ENCODE peak calls at places on chromosomes 12 and 14, in nine cellular contexts. W, N, K, F, I, Z, H, L and T are unnamed samples.

GRCh38 chr14:68653754-68654153 is 139.1 kb downstream of the ZFP36L1 start:
- DNase-seq in I (no peak), K (no peak), H (no peak), W (no peak), Z (no peak), N (no peak), L (no peak), F (no peak), T (no peak)

GRCh38 chr12:92078167-92079053 is 67.2 kb downstream of the BTG1 start:
- DNase-seq in K (no peak), I (no peak), H (peak; percentile 100), N (no peak), W (no peak), F (no peak), Z (no peak), L (peak; percentile 99), T (no peak)

GRCh38 chr12:67276469-67276868 is 7.3 kb downstream of the CAND1 start:
- DNase-seq in K (no peak), Z (no peak), F (no peak), H (no peak), I (no peak), N (no peak), L (no peak), W (no peak), T (no peak)

GRCh38 chr12:46461459-46461858 is 88.9 kb upstream of the SLC38A2 start:
- DNase-seq in N (no peak), W (no peak), K (no peak), L (no peak), F (no peak), H (no peak), Z (no peak), I (no peak), T (no peak)

GRCh38 chr12:10891937-10892336 is 7.9 kb upstream of the PRH1 start:
- DNase-seq in K (no peak), F (no peak), N (no peak), L (no peak), Z (no peak), I (no peak), W (no peak), H (no peak), T (no peak)

GRCh38 chr12:2076196-2076570 is 23.4 kb downstream of the CACNA1C start:
- DNase-seq in I (no peak), Z (no peak), K (no peak), F (no peak), L (no peak), H (peak; percentile 26), W (no peak), N (no peak), T (no peak)

GRCh38 chr14:68210729-68211299 is 391.2 kb downstream of the RAD51B start:
- DNase-seq in I (peak; percentile 20), F (peak; percentile 72), H (peak; percentile 55), W (peak; percentile 21), K (no peak), Z (no peak), N (peak; percentile 12), L (peak; percentile 86), T (no peak)

GRCh38 chr14:104633276-104633861 is 28.8 kb upstream of the TMEM179 start:
- DNase-seq in Z (no peak), I (no peak), H (no peak), L (no peak), F (no peak), K (peak; percentile 73), W (no peak), N (no peak), T (peak; percentile 23)

GRCh38 chr12:69240625-69240984 is 1.2 kb downstream of the CPSF6 start:
- DNase-seq in N (no peak), H (no peak), K (no peak), F (peak; percentile 30), Z (no peak), W (peak; percentile 26), I (no peak), L (no peak), T (peak; percentile 25)

GRCh38 chr14:22458737-22459136 is 130.3 kb downstream of the DAD1 start:
- DNase-seq in K (no peak), H (no peak), W (no peak), I (no peak), Z (no peak), F (no peak), L (no peak), N (no peak), T (no peak)

GRCh38 chr14:65461730-65462129 is 49.2 kb downstream of the FUT8 start:
- DNase-seq in L (no peak), W (no peak), Z (no peak), I (no peak), H (no peak), K (no peak), N (no peak), F (no peak), T (no peak)

GRCh38 chr12:9731393-9731792 is 1.5 kb downstream of the CLECL1 start:
- DNase-seq in K (no peak), L (no peak), F (no peak), Z (no peak), H (no peak), N (no peak), W (no peak), I (no peak), T (no peak)

GRCh38 chr14:47186491-47186890 is 488.9 kb downstream of the MDGA2 start:
- DNase-seq in H (no peak), Z (no peak), L (no peak), F (no peak), W (no peak), N (no peak), K (no peak), I (no peak), T (no peak)

GRCh38 chr14:97602438-97603117 is 805.4 kb downstream of the VRK1 start:
- DNase-seq in F (peak; percentile 90), I (peak; percentile 66), W (peak; percentile 45), N (peak; percentile 21), Z (no peak), K (no peak), H (no peak), L (no peak), T (no peak)

GRCh38 chr12:25056486-25057130 is 107.7 kb upstream of the BCAT1 start:
- DNase-seq in N (no peak), L (no peak), H (no peak), F (no peak), W (no peak), Z (no peak), I (no peak), K (no peak), T (no peak)

GRCh38 chr12:26918321-26919215 is 19.2 kb downstream of the INTS13 start:
- DNase-seq in L (no peak), H (no peak), W (no peak), N (no peak), I (no peak), K (peak; percentile 39), Z (no peak), F (no peak), T (no peak)

GRCh38 chr14:92448786-92449185 is 64.8 kb upstream of the RIN3 start:
- DNase-seq in F (no peak), I (no peak), Z (no peak), L (no peak), K (no peak), H (no peak), N (no peak), W (no peak), T (no peak)

GRCh38 chr12:107475900-107476299 is 209.7 kb upstream of the PWP1 start:
- DNase-seq in I (no peak), W (no peak), N (no peak), K (no peak), H (no peak), L (no peak), Z (no peak), F (no peak), T (no peak)

GRCh38 chr12:58832920-58833319 is 87.4 kb downstream of the LRIG3 start:
- DNase-seq in W (no peak), Z (no peak), N (no peak), H (no peak), K (no peak), F (no peak), L (no peak), I (no peak), T (no peak)

GRCh38 chr12:9049520-9050133 is 60.3 kb downstream of the KLRG1 start:
- DNase-seq in N (no peak), L (no peak), H (peak; percentile 30), F (peak; percentile 56), I (no peak), Z (peak; percentile 39), W (no peak), K (peak; percentile 21), T (peak; percentile 44)

GRCh38 chr12:76337583-76337982 is 10.6 kb downstream of the BBS10 start:
- DNase-seq in H (no peak), I (no peak), Z (no peak), F (no peak), K (no peak), L (no peak), W (no peak), N (no peak), T (no peak)

GRCh38 chr12:26244503-26244902 is 49.1 kb downstream of the SSPN start:
- DNase-seq in K (no peak), F (no peak), W (no peak), H (no peak), I (no peak), Z (no peak), L (no peak), N (no peak), T (no peak)

GRCh38 chr12:59134750-59135149 is 214.4 kb upstream of the LRIG3 start:
- DNase-seq in F (no peak), L (no peak), Z (no peak), W (no peak), I (no peak), K (no peak), N (no peak), H (no peak), T (no peak)

GRCh38 chr14:74241611-74242005 is 2.4 kb downstream of the VSX2 start:
- DNase-seq in W (no peak), N (no peak), K (no peak), I (no peak), L (no peak), F (no peak), H (no peak), Z (peak; percentile 40), T (no peak)

GRCh38 chr12:54021006-54021405 is 7.2 kb upstream of the HOXC6 start:
- DNase-seq in N (no peak), K (no peak), I (no peak), L (no peak), W (no peak), H (no peak), F (no peak), Z (no peak), T (no peak)

GRCh38 chr14:67461341-67461985 is 27.1 kb downstream of the TMEM229B start:
- DNase-seq in Z (no peak), W (no peak), F (no peak), H (no peak), L (peak; percentile 19), I (no peak), K (no peak), N (no peak), T (no peak)

GRCh38 chr12:111404362-111405148 is 1.2 kb upstream of the SH2B3 start:
- DNase-seq in N (peak; percentile 67), W (peak; percentile 73), I (no peak), K (no peak), H (no peak), Z (no peak), L (no peak), F (peak; percentile 41), T (peak; percentile 51)

GRCh38 chr12:52818376-52818775 is 4.5 kb upstream of the KRT4 start:
- DNase-seq in K (no peak), H (no peak), W (no peak), I (no peak), Z (no peak), F (no peak), N (no peak), L (no peak), T (no peak)

GRCh38 chr14:72261068-72261467 is 328.8 kb downstream of the RGS6 start:
- DNase-seq in K (no peak), W (no peak), L (no peak), H (no peak), F (no peak), I (no peak), N (no peak), Z (no peak), T (no peak)

GRCh38 chr12:93167841-93168492 is 209.8 kb upstream of the NUDT4 start:
- DNase-seq in Z (peak; percentile 36), N (no peak), W (peak; percentile 16), I (no peak), L (no peak), H (no peak), K (peak; percentile 38), F (no peak), T (no peak)

GRCh38 chr14:104971447-104972240 is 6.5 kb downstream of the AHNAK2 start:
- DNase-seq in Z (no peak), F (no peak), K (no peak), N (no peak), I (no peak), W (no peak), L (no peak), H (no peak), T (no peak)